ENCODE peak calls at places on chromosomes 6 and 20, in nine cellular contexts. S is HL-60; L is keratinocyte; U is fibroblast of lung; H is cardiac fibroblast; M is dorsolateral prefrontal cortex; Z is heart left ventricle; T is CD8-positive, alpha-beta T cell; G is tibial artery. K is an unnamed sample.

GRCh38 chr6:31737315-31738047 is 1.2 kb upstream of the CLIC1 start:
- DNase-seq in S (peak), H (no peak), G (no peak), L (no peak), T (no peak), U (no peak), Z (no peak), M (no peak), K (no peak)

GRCh38 chr6:13406781-13407180 is 78.4 kb upstream of the TBC1D7 start:
- DNase-seq in M (no peak), H (peak), T (no peak), L (no peak), Z (no peak), U (no peak), S (no peak), G (no peak), K (no peak)

GRCh38 chr20:34112600-34113061 is 588 bp upstream of the EIF2S2 start:
- DNase-seq in G (peak), H (peak), S (no peak), M (peak), L (no peak), T (no peak), Z (no peak), U (peak), K (no peak)

GRCh38 chr6:3328145-3328544 is 69.4 kb downstream of the PSMG4 start:
- DNase-seq in G (no peak), H (peak), M (no peak), S (no peak), L (no peak), Z (no peak), U (peak), T (no peak), K (no peak)

GRCh38 chr20:37943033-37943432 is 40.1 kb downstream of the VSTM2L start:
- DNase-seq in M (no peak), U (no peak), H (no peak), L (no peak), T (no peak), G (no peak), S (no peak), Z (peak), K (no peak)

GRCh38 chr20:51749674-51750036 is 18.5 kb downstream of the ATP9A start:
- DNase-seq in T (no peak), G (peak), L (peak), Z (no peak), U (peak), M (no peak), H (peak), S (no peak), K (no peak)

GRCh38 chr20:42837456-42837855 is 352.2 kb downstream of the PTPRT start:
- DNase-seq in H (no peak), S (no peak), L (no peak), G (no peak), U (no peak), M (no peak), Z (no peak), T (no peak), K (no peak)

GRCh38 chr20:25061821-25062530 is 4.0 kb upstream of the ACSS1 start:
- DNase-seq in U (no peak), S (no peak), M (no peak), Z (peak), H (no peak), L (no peak), T (no peak), G (peak), K (no peak)

GRCh38 chr6:165968409-165968807 is 199.2 kb downstream of the TBXT start:
- DNase-seq in H (no peak), L (no peak), G (no peak), S (no peak), Z (no peak), U (no peak), M (no peak), T (no peak), K (no peak)

GRCh38 chr20:46749164-46749563 is 39.7 kb downstream of the SLC2A10 start:
- DNase-seq in T (no peak), H (no peak), G (no peak), L (no peak), U (no peak), M (no peak), S (no peak), Z (no peak), K (no peak)

GRCh38 chr6:126696921-126697693 is 357.2 kb downstream of the CENPW start:
- DNase-seq in G (no peak), U (no peak), M (no peak), T (no peak), S (no peak), H (no peak), Z (no peak), L (no peak), K (no peak)

GRCh38 chr6:84426002-84426705 is 198.7 kb upstream of the CEP162 start:
- DNase-seq in G (no peak), Z (no peak), L (no peak), M (no peak), H (no peak), T (no peak), U (no peak), S (no peak), K (no peak)

GRCh38 chr20:1307571-1307971 is 21.4 kb downstream of the SDCBP2 start:
- DNase-seq in H (no peak), U (no peak), M (no peak), L (no peak), T (no peak), S (no peak), Z (no peak), G (no peak), K (no peak)

GRCh38 chr6:37630281-37630799 is 67.3 kb downstream of the MDGA1 start:
- DNase-seq in L (peak), S (peak), T (no peak), Z (no peak), H (peak), M (no peak), U (peak), G (peak), K (no peak)

GRCh38 chr6:24522090-24522820 is 27.5 kb downstream of the ALDH5A1 start:
- DNase-seq in M (no peak), U (peak), L (no peak), G (no peak), Z (no peak), H (peak), T (no peak), S (no peak), K (peak)

GRCh38 chr6:5677219-5678000 is 329.3 kb downstream of the NRN1 start:
- DNase-seq in U (peak), Z (no peak), M (no peak), H (no peak), L (no peak), G (no peak), S (no peak), T (no peak), K (no peak)

GRCh38 chr6:44304282-44305199 is 8.6 kb downstream of the AARS2 start:
- DNase-seq in S (no peak), T (peak), H (peak), M (peak), L (no peak), G (no peak), U (peak), Z (no peak), K (peak)

GRCh38 chr20:16477632-16478031 is 95.6 kb downstream of the KIF16B start:
- DNase-seq in T (no peak), L (no peak), S (no peak), H (no peak), U (no peak), Z (no peak), G (no peak), M (no peak), K (no peak)

GRCh38 chr6:121885399-121886152 is 450.1 kb downstream of the GJA1 start:
- DNase-seq in T (no peak), M (no peak), U (no peak), S (no peak), Z (no peak), H (peak), G (no peak), L (no peak), K (no peak)

GRCh38 chr6:133697666-133698065 is 191.2 kb upstream of the TCF21 start:
- DNase-seq in S (no peak), Z (no peak), G (no peak), U (peak), H (no peak), L (no peak), T (no peak), M (peak), K (no peak)

GRCh38 chr6:113644861-113645575 is 212.1 kb upstream of the MARCKS start:
- DNase-seq in M (no peak), U (peak), Z (no peak), L (peak), T (no peak), S (no peak), H (peak), G (no peak), K (peak)

GRCh38 chr6:5315883-5316282 is 54.6 kb downstream of the FARS2 start:
- DNase-seq in T (no peak), H (no peak), M (no peak), G (no peak), S (no peak), Z (no peak), L (no peak), U (peak), K (no peak)

GRCh38 chr6:139903411-139904157 is 529.1 kb upstream of the CITED2 start:
- DNase-seq in T (no peak), S (peak), U (no peak), Z (no peak), G (no peak), H (no peak), L (no peak), M (no peak), K (peak)

GRCh38 chr6:43113431-43114260 is 37.5 kb downstream of the PTK7 start:
- DNase-seq in L (no peak), Z (no peak), H (no peak), T (no peak), U (no peak), S (no peak), M (no peak), G (no peak), K (no peak)

GRCh38 chr6:129901910-129902309 is 40.8 kb upstream of the TMEM244 start:
- DNase-seq in S (no peak), L (no peak), U (peak), Z (no peak), H (peak), M (no peak), G (no peak), T (no peak), K (no peak)

GRCh38 chr20:31606678-31606927 is 1.5 kb downstream of the ID1 start:
- DNase-seq in Z (no peak), S (no peak), G (no peak), H (no peak), L (no peak), T (no peak), M (no peak), U (no peak), K (no peak)

GRCh38 chr20:40638414-40638813 is 50.6 kb downstream of the MAFB start:
- DNase-seq in G (no peak), S (no peak), T (no peak), H (no peak), L (no peak), Z (no peak), M (no peak), U (no peak), K (no peak)

GRCh38 chr6:42224222-42225042 is 6.8 kb upstream of the MRPS10 start:
- DNase-seq in Z (no peak), H (peak), L (peak), G (no peak), S (no peak), U (peak), M (no peak), T (no peak), K (peak)

GRCh38 chr20:19407731-19408130 is 195.3 kb downstream of the SLC24A3 start:
- DNase-seq in G (no peak), H (no peak), M (no peak), Z (no peak), T (no peak), U (no peak), L (no peak), S (no peak), K (no peak)

GRCh38 chr6:53107091-53107490 is 41.5 kb downstream of the GCM1 start:
- DNase-seq in S (no peak), Z (no peak), T (no peak), G (no peak), U (peak), M (no peak), H (peak), L (peak), K (no peak)

GRCh38 chr6:34529665-34530327 is 26.3 kb downstream of the SPDEF start:
- DNase-seq in G (no peak), M (peak), S (no peak), H (no peak), T (no peak), L (no peak), U (no peak), Z (peak), K (no peak)
- TF ChIP-seq CTCF in G (no peak), M (no peak), S (no peak), H (no peak), T (no peak), L (no peak), U (no peak), Z (no peak), K (no peak)

GRCh38 chr6:28757429-28758045 is 166.2 kb downstream of the TRIM27 start:
- DNase-seq in L (no peak), S (no peak), H (no peak), G (no peak), T (no peak), M (no peak), U (no peak), Z (no peak), K (no peak)

GRCh38 chr6:28764014-28764723 is 159.6 kb downstream of the TRIM27 start:
- DNase-seq in U (no peak), G (no peak), M (no peak), T (no peak), H (peak), L (no peak), Z (no peak), S (no peak), K (no peak)

GRCh38 chr6:28756555-28756918 is 167.2 kb downstream of the TRIM27 start:
- DNase-seq in L (no peak), T (no peak), S (no peak), M (no peak), U (no peak), H (no peak), G (no peak), Z (no peak), K (no peak)

GRCh38 chr6:28758818-28759235 is 165.0 kb downstream of the TRIM27 start:
- DNase-seq in G (no peak), H (no peak), S (no peak), M (no peak), T (no peak), U (no peak), L (no peak), Z (no peak), K (no peak)

GRCh38 chr6:28758046-28758817 is 165.6 kb downstream of the TRIM27 start:
- DNase-seq in L (peak), U (peak), H (peak), S (no peak), Z (no peak), G (no peak), M (no peak), T (no peak), K (no peak)
- H3K4me3 ChIP-seq in L (peak), U (peak), H (peak), S (no peak), Z (no peak), G (no peak), M (no peak), T (no peak), K (no peak)

GRCh38 chr6:158663465-158664167 is 13.8 kb downstream of the SYTL3 start:
- DNase-seq in S (no peak), M (no peak), U (no peak), H (no peak), T (no peak), L (no peak), G (no peak), Z (no peak), K (no peak)

GRCh38 chr6:158665332-158665731 is 15.5 kb downstream of the SYTL3 start:
- DNase-seq in U (no peak), L (no peak), T (no peak), S (no peak), G (no peak), M (no peak), Z (no peak), H (no peak), K (no peak)

GRCh38 chr6:158662607-158663464 is 13.0 kb downstream of the SYTL3 start:
- DNase-seq in M (no peak), L (no peak), H (no peak), U (peak), T (no peak), S (no peak), Z (no peak), G (no peak), K (no peak)

GRCh38 chr6:158660331-158660730 is 10.5 kb downstream of the SYTL3 start:
- DNase-seq in T (peak), H (no peak), L (no peak), S (no peak), G (no peak), U (no peak), M (no peak), Z (no peak), K (no peak)

DNA sequence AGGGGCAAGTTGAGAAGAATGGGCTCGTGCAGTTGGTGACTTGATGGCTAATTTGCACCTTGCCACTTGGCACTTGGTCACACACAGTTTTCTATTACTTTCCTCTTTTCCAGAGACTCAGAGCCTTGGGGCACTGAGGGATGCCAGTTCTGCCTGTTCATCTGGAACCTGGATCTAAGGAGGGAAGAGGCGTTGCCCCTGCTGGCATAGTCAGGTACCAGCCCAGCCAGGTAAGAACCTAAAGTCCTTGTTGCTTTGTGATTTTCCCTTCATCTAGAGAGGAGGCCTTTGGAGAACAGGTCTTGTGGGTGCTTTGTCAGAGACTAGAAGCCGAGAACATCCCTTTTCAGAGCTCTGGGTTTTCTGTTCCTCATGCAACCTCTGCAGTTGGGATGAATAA is 11.3 kb downstream of the SYTL3 start:
- DNase-seq in Z (no peak), M (no peak), U (no peak), S (no peak), H (no peak), T (no peak), G (no peak), L (no peak), K (no peak)
- TF ChIP-seq CTCF in Z (no peak), M (no peak), U (no peak), S (no peak), H (no peak), T (no peak), G (no peak), L (peak), K (peak)

GRCh38 chr6:1337791-1338190 is 25.9 kb downstream of the FOXQ1 start:
- DNase-seq in M (no peak), G (no peak), S (no peak), H (no peak), T (no peak), Z (no peak), L (no peak), U (no peak), K (no peak)

GRCh38 chr6:1329708-1330107 is 17.8 kb downstream of the FOXQ1 start:
- DNase-seq in M (no peak), L (no peak), H (no peak), S (no peak), U (no peak), Z (no peak), G (no peak), T (no peak), K (no peak)

GRCh38 chr6:1336246-1336843 is 24.4 kb downstream of the FOXQ1 start:
- DNase-seq in S (no peak), U (no peak), G (no peak), Z (no peak), H (no peak), L (no peak), T (no peak), M (no peak), K (no peak)

GRCh38 chr6:1335367-1336037 is 23.6 kb downstream of the FOXQ1 start:
- DNase-seq in U (peak), Z (peak), H (peak), M (no peak), G (no peak), L (peak), S (peak), T (no peak), K (no peak)

GRCh38 chr6:1334725-1335124 is 22.8 kb downstream of the FOXQ1 start:
- DNase-seq in H (no peak), Z (no peak), M (no peak), T (no peak), L (no peak), U (no peak), S (no peak), G (no peak), K (no peak)
- H3K4me3 ChIP-seq in H (no peak), Z (no peak), M (no peak), T (no peak), L (no peak), U (no peak), S (no peak), G (no peak), K (no peak)

GRCh38 chr20:49982346-49983122 is at the start of gene SNAI1:
- DNase-seq in M (peak), Z (peak), G (peak), H (peak), L (no peak), U (peak), T (peak), S (peak), K (peak)
- TF ChIP-seq CTCF in M (peak), Z (peak), G (peak), H (peak), L (peak), U (peak), T (peak), S (no peak), K (peak)

GRCh38 chr20:21557246-21557982 is 43.5 kb upstream of the NKX2-2 start:
- DNase-seq in Z (no peak), M (no peak), H (no peak), G (no peak), L (no peak), U (no peak), T (peak), S (no peak), K (no peak)
- H3K4me3 ChIP-seq in Z (no peak), M (no peak), H (no peak), G (no peak), L (no peak), U (no peak), T (no peak), S (no peak), K (no peak)

DNA sequence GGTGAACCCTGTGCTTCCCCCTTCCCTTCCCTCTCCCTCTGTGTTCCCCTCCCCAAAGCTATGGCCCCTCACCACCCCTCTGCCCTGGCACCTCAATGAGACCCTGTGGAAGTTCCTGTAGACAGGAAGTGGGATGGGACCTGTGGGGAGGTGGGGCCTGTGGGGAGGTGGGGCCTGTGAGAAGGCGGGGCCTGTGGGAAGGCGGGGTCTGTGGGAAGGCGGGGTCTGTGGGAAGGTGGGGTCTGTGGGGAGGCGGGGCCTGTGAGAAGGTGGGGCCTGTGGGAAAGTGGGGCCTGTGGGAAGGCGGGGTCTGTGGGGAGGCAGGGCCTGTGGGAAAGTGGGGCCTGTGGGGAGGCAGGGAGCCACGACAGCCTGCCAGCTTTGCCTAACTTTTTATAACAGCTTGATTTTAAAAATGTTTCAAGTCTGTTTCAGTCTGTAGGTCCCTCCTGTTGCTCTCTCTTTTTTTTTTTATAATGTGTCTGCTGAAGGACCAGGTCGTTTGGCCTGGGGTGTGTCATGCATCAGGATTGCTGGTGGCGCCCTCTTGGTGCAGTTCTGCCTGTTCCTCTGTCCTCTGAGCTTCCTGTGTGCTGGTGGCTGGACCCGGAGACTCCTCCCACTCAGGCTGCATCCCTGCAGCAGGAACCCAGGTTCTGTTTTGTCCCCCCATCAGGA is 70.5 kb upstream of the SLCO4A1 start:
- DNase-seq in G (no peak), S (no peak), H (no peak), T (no peak), Z (no peak), L (no peak), M (no peak), U (no peak), K (no peak)
- TF ChIP-seq CTCF in G (no peak), S (no peak), H (no peak), T (no peak), Z (no peak), L (no peak), M (no peak), U (no peak), K (no peak)

GRCh38 chr6:20116792-20117191 is 95.5 kb downstream of the MBOAT1 start:
- DNase-seq in H (no peak), Z (no peak), M (no peak), T (no peak), G (no peak), U (no peak), L (no peak), S (no peak), K (no peak)
- H3K4me3 ChIP-seq in H (no peak), Z (no peak), M (no peak), T (no peak), G (no peak), U (no peak), L (no peak), S (no peak), K (no peak)